ENCODE peak calls at places on chromosomes 2 and 18, in eight cellular contexts. O is brain microvascular endothelial cell; D is nucleus accumbens; W is Ammon's horn; L is NCI-H2107; T is aorta; U is effector memory CD4-positive, alpha-beta T cell; Z is T follicular helper cell. R is an unnamed sample.

GRCh38 chr2:159147687-159148086 is 138.8 kb downstream of the WDSUB1 start:
- DNase-seq in O (no peak), D (no peak), W (no peak), L (no peak), T (no peak), U (no peak), Z (no peak), R (peak)

GRCh38 chr2:139737659-139738058 is 957.5 kb upstream of the NXPH2 start:
- DNase-seq in O (no peak), D (no peak), W (no peak), L (no peak), T (no peak), U (no peak), Z (no peak), R (no peak)

GRCh38 chr18:53701697-53702096 is 522.8 kb downstream of the MBD2 start:
- DNase-seq in O (no peak), D (no peak), W (no peak), L (no peak), T (no peak), U (no peak), Z (no peak), R (no peak)

GRCh38 chr2:115910270-115910669 is 1467.8 kb downstream of the DPP10 start:
- DNase-seq in O (no peak), D (no peak), W (no peak), L (no peak), T (no peak), U (no peak), Z (no peak), R (no peak)

GRCh38 chr18:48200631-48201336 is 208.4 kb downstream of the ZBTB7C start:
- DNase-seq in O (no peak), D (no peak), W (no peak), L (no peak), T (no peak), U (no peak), Z (no peak), R (no peak)

GRCh38 chr18:55406374-55407045 is 181.5 kb downstream of the TCF4 start:
- DNase-seq in O (no peak), D (no peak), W (no peak), L (no peak), T (no peak), U (no peak), Z (no peak), R (peak)

GRCh38 chr2:11655495-11655894 is 14.5 kb downstream of the NTSR2 start:
- DNase-seq in O (no peak), D (no peak), W (no peak), L (no peak), T (no peak), U (no peak), Z (no peak), R (no peak)

GRCh38 chr18:21851327-21851961 is 110.9 kb downstream of the MIB1 start:
- DNase-seq in O (no peak), D (no peak), W (peak), L (no peak), T (no peak), U (no peak), Z (no peak), R (peak)

GRCh38 chr2:66494708-66495107 is 59.8 kb downstream of the MEIS1 start:
- DNase-seq in O (no peak), D (no peak), W (no peak), L (no peak), T (peak), U (no peak), Z (no peak), R (no peak)

GRCh38 chr18:50401888-50402287 is 27.0 kb downstream of the SKA1 start:
- DNase-seq in O (no peak), D (no peak), W (no peak), L (peak), T (peak), U (no peak), Z (peak), R (no peak)

GRCh38 chr2:44802409-44803099 is 138.9 kb upstream of the SIX3 start:
- DNase-seq in O (no peak), D (no peak), W (no peak), L (no peak), T (no peak), U (no peak), Z (no peak), R (no peak)

GRCh38 chr2:31054817-31055216 is 83.4 kb downstream of the GALNT14 start:
- DNase-seq in O (no peak), D (no peak), W (no peak), L (no peak), T (no peak), U (no peak), Z (no peak), R (no peak)

GRCh38 chr18:25168011-25168410 is 184.0 kb downstream of the ZNF521 start:
- DNase-seq in O (no peak), D (no peak), W (no peak), L (no peak), T (no peak), U (no peak), Z (no peak), R (peak)

GRCh38 chr18:76450912-76451421 is 44.1 kb downstream of the ZNF516 start:
- DNase-seq in O (peak), D (no peak), W (peak), L (no peak), T (peak), U (no peak), Z (no peak), R (peak)

GRCh38 chr2:3759331-3759730 is 56.0 kb downstream of the DCDC2C start:
- DNase-seq in O (peak), D (no peak), W (no peak), L (no peak), T (no peak), U (no peak), Z (no peak), R (no peak)

GRCh38 chr18:58216071-58216471 is 172.0 kb downstream of the NEDD4L start:
- DNase-seq in O (no peak), D (no peak), W (no peak), L (no peak), T (no peak), U (no peak), Z (no peak), R (no peak)

GRCh38 chr2:180205616-180206271 is 198.6 kb upstream of the CWC22 start:
- DNase-seq in O (no peak), D (no peak), W (no peak), L (no peak), T (no peak), U (no peak), Z (no peak), R (no peak)

GRCh38 chr2:207796585-207797350 is 27.1 kb upstream of the FZD5 start:
- DNase-seq in O (no peak), D (no peak), W (no peak), L (peak), T (no peak), U (no peak), Z (no peak), R (peak)

GRCh38 chr2:128545829-128546228 is 227.2 kb upstream of the HS6ST1 start:
- DNase-seq in O (no peak), D (no peak), W (no peak), L (no peak), T (no peak), U (no peak), Z (no peak), R (peak)

GRCh38 chr18:59041819-59042476 is 97.7 kb upstream of the SEC11C start:
- DNase-seq in O (no peak), D (peak), W (peak), L (no peak), T (peak), U (no peak), Z (no peak), R (peak)

GRCh38 chr2:180337136-180337535 is 330.0 kb upstream of the CWC22 start:
- DNase-seq in O (no peak), D (no peak), W (no peak), L (no peak), T (no peak), U (no peak), Z (no peak), R (no peak)

GRCh38 chr2:19124135-19124534 is 234.3 kb downstream of the OSR1 start:
- DNase-seq in O (peak), D (no peak), W (no peak), L (no peak), T (no peak), U (no peak), Z (no peak), R (no peak)

GRCh38 chr2:214192711-214193110 is 218.1 kb upstream of the VWC2L start:
- DNase-seq in O (no peak), D (no peak), W (peak), L (no peak), T (no peak), U (no peak), Z (no peak), R (no peak)